ENCODE peak calls at places on chromosomes 13 and 19, in six cellular contexts. I is stimulated activated CD4-positive, alpha-beta T cell treated with anti-CD3 and anti-CD28 coated beads, Interleukin-1b, Interleukin-23, amount 100 ng/mL, for 24 hours; R is activated CD8-positive, alpha-beta memory T cell treated with anti-CD3 and anti-CD28 coated beads, Interleukin-2, amount 10 ng/mL, durations not matched to agents 7 days and 5 days; O is HS-5; B is H9; Z is PC-3. L is an unnamed sample.

GRCh38 chr13:110388141-110388943 is 81.3 kb downstream of the COL4A2 start:
- DNase-seq in I (no peak), R (no peak), O (no peak), B (peak), Z (no peak), L (no peak)

GRCh38 chr13:31638577-31638976 is 100.7 kb upstream of the RXFP2 start:
- DNase-seq in I (no peak), R (no peak), O (no peak), B (no peak), Z (peak), L (no peak)

GRCh38 chr19:35166100-35167063 is 11.8 kb downstream of the FXYD5 start:
- DNase-seq in I (no peak), R (no peak), O (no peak), B (peak), Z (no peak), L (no peak)

GRCh38 chr13:32040052-32040642 is 8.6 kb downstream of the FRY start:
- DNase-seq in I (no peak), R (no peak), O (no peak), B (no peak), Z (no peak), L (no peak)

GRCh38 chr13:79541426-79542049 is 60.6 kb downstream of the NDFIP2 start:
- DNase-seq in I (no peak), R (no peak), O (peak), B (no peak), Z (peak), L (peak)

GRCh38 chr13:67230774-67231480 is 791 bp upstream of the PCDH9 start:
- DNase-seq in I (peak), R (peak), O (no peak), B (peak), Z (peak), L (no peak)

GRCh38 chr19:13937479-13938360 is 497 bp downstream of the PODNL1 start:
- DNase-seq in I (no peak), R (no peak), O (no peak), B (peak), Z (no peak), L (no peak)

GRCh38 chr19:30070970-30071632 is 129.1 kb downstream of the URI1 start:
- DNase-seq in I (no peak), R (no peak), O (no peak), B (no peak), Z (no peak), L (no peak)

GRCh38 chr19:33226550-33227241 is 1.0 kb upstream of the SLC7A10 start:
- DNase-seq in I (no peak), R (no peak), O (no peak), B (peak), Z (no peak), L (no peak)

GRCh38 chr19:42471554-42472249 is 29.0 kb upstream of the CXCL17 start:
- DNase-seq in I (no peak), R (no peak), O (no peak), B (peak), Z (peak), L (no peak)

GRCh38 chr13:42495256-42495655 is 78.7 kb upstream of the TNFSF11 start:
- DNase-seq in I (no peak), R (no peak), O (no peak), B (no peak), Z (peak), L (no peak)

GRCh38 chr13:114109646-114110045 is 22.8 kb downstream of the RASA3 start:
- DNase-seq in I (no peak), R (no peak), O (no peak), B (no peak), Z (no peak), L (no peak)

GRCh38 chr13:74136089-74136658 is 2.0 kb upstream of the KLF12 start:
- DNase-seq in I (no peak), R (peak), O (no peak), B (no peak), Z (peak), L (no peak)

GRCh38 chr13:93726173-93727019 is 499.8 kb downstream of the GPC6 start:
- DNase-seq in I (no peak), R (no peak), O (no peak), B (no peak), Z (no peak), L (no peak)

GRCh38 chr19:43126720-43127119 is 44.2 kb upstream of the PSG2 start:
- DNase-seq in I (no peak), R (no peak), O (no peak), B (no peak), Z (peak), L (no peak)

GRCh38 chr19:42480335-42481095 is 37.8 kb upstream of the CXCL17 start:
- DNase-seq in I (no peak), R (peak), O (no peak), B (no peak), Z (peak), L (no peak)